ENCODE peak calls at places on chromosomes 6 and 20, in eight cellular contexts. W, V, S, X, L, T, J and O are unnamed samples.

GRCh38 chr20:63438121-63438520 is 34.3 kb downstream of the KCNQ2 start:
- DNase-seq in W (no peak), V (no peak), S (no peak), X (no peak), L (no peak), T (no peak), J (no peak), O (no peak)

GRCh38 chr6:9690388-9690787 is 724.5 kb downstream of the TFAP2A start:
- DNase-seq in W (no peak), V (no peak), S (no peak), X (no peak), L (no peak), T (no peak), J (no peak), O (no peak)

GRCh38 chr20:61744691-61745396 is 320.8 kb downstream of the TAF4 start:
- DNase-seq in W (peak), V (peak), S (no peak), X (no peak), L (no peak), T (no peak), J (peak), O (no peak)

GRCh38 chr6:167303660-167304625 is 12.8 kb downstream of the UNC93A start:
- DNase-seq in W (no peak), V (no peak), S (no peak), X (no peak), L (no peak), T (no peak), J (no peak), O (no peak)

GRCh38 chr20:19048898-19049889 is 163.2 kb upstream of the SLC24A3 start:
- DNase-seq in W (no peak), V (no peak), S (peak), X (no peak), L (no peak), T (no peak), J (peak), O (no peak)

GRCh38 chr6:81381382-81381916 is 371.0 kb downstream of the TENT5A start:
- DNase-seq in W (no peak), V (no peak), S (no peak), X (no peak), L (no peak), T (no peak), J (no peak), O (no peak)

GRCh38 chr6:28353981-28354676 is 4.4 kb downstream of the ZKSCAN3 start:
- DNase-seq in W (peak), V (no peak), S (peak), X (no peak), L (no peak), T (no peak), J (peak), O (peak)

GRCh38 chr6:136171207-136171606 is 78.9 kb downstream of the MTFR2 start:
- DNase-seq in W (no peak), V (no peak), S (no peak), X (no peak), L (no peak), T (no peak), J (no peak), O (no peak)

GRCh38 chr6:132122871-132123270 is 171.7 kb upstream of the CCN2 start:
- DNase-seq in W (no peak), V (no peak), S (no peak), X (no peak), L (no peak), T (no peak), J (no peak), O (peak)

GRCh38 chr6:127120787-127121636 is 2.5 kb downstream of the RSPO3 start:
- DNase-seq in W (peak), V (no peak), S (peak), X (no peak), L (peak), T (peak), J (peak), O (peak)

GRCh38 chr6:112035446-112035845 is 18.5 kb upstream of the CCN6 start:
- DNase-seq in W (no peak), V (no peak), S (no peak), X (no peak), L (no peak), T (no peak), J (no peak), O (no peak)

GRCh38 chr20:1302578-1303541 is 26.1 kb downstream of the SDCBP2 start:
- DNase-seq in W (no peak), V (no peak), S (no peak), X (no peak), L (no peak), T (peak), J (no peak), O (no peak)

GRCh38 chr6:135576055-135576454 is 78.5 kb upstream of the AHI1 start:
- DNase-seq in W (no peak), V (no peak), S (no peak), X (no peak), L (no peak), T (no peak), J (no peak), O (peak)